ENCODE peak calls at places on chromosomes 4 and X, in four cellular contexts. L is HepG2, E is GM12878, Y is K562. B is an unnamed sample.

GRCh38 chrX:17774053-17774452 is 36.8 kb downstream of the SCML1 start:
- DNase-seq in Y (no peak), L (no peak), E (no peak), B (no peak)

GRCh38 chrX:46575586-46575985 is 2.0 kb downstream of the CHST7 start:
- DNase-seq in E (no peak), L (no peak), Y (no peak), B (no peak)

GRCh38 chrX:122866527-122866926 is 317.6 kb upstream of the GRIA3 start:
- DNase-seq in L (no peak), Y (no peak), E (no peak), B (no peak)

GRCh38 chrX:154126101-154126500 is 17.9 kb upstream of the OPN1LW start:
- DNase-seq in Y (no peak), L (no peak), E (no peak), B (no peak)

GRCh38 chr4:176259330-176260090 is 9.5 kb downstream of the ASB5 start:
- DNase-seq in L (no peak), E (no peak), Y (no peak), B (no peak)

GRCh38 chr4:86493460-86493859 is 100.7 kb upstream of the PTPN13 start:
- DNase-seq in L (no peak), Y (no peak), E (no peak), B (no peak)

GRCh38 chr4:187183351-187183750 is 459.7 kb upstream of the FAT1 start:
- DNase-seq in E (no peak), Y (no peak), L (no peak), B (no peak)

GRCh38 chr4:94595013-94595412 is 143.3 kb downstream of the PDLIM5 start:
- DNase-seq in L (no peak), E (no peak), Y (no peak), B (no peak)

GRCh38 chrX:131724292-131724691 is 180.4 kb downstream of the OR13H1 start:
- DNase-seq in E (no peak), Y (no peak), L (no peak), B (no peak)

GRCh38 chr4:3424522-3425095 is 17.2 kb upstream of the HGFAC start:
- DNase-seq in Y (no peak), E (no peak), L (no peak), B (no peak)

GRCh38 chr4:3422808-3423297 is 18.9 kb upstream of the HGFAC start:
- DNase-seq in L (no peak), E (no peak), Y (no peak), B (no peak)

GRCh38 chr4:3422241-3422801 is 19.4 kb upstream of the HGFAC start:
- DNase-seq in Y (no peak), L (no peak), E (no peak), B (no peak)

GRCh38 chr4:3423952-3424351 is 17.8 kb upstream of the HGFAC start:
- DNase-seq in Y (no peak), E (no peak), L (no peak), B (no peak)

GRCh38 chr4:3423406-3423805 is 18.4 kb upstream of the HGFAC start:
- DNase-seq in Y (no peak), L (no peak), E (no peak), B (no peak)
- TF ChIP-seq TARDBP in Y (no peak), L (no peak), E (no peak), B (no peak)

GRCh38 chr4:161555689-161556660 is 607.8 kb downstream of the FSTL5 start:
- DNase-seq in Y (no peak), L (no peak), E (peak), B (no peak)
- TF ChIP-seq TARDBP in Y (no peak), L (no peak), E (no peak), B (no peak)

GRCh38 chrX:56557376-56557929 is 6.0 kb upstream of the UBQLN2 start:
- DNase-seq in Y (no peak), E (no peak), L (no peak), B (no peak)
- TF ChIP-seq TARDBP in Y (no peak), E (no peak), L (no peak), B (no peak)

DNA sequence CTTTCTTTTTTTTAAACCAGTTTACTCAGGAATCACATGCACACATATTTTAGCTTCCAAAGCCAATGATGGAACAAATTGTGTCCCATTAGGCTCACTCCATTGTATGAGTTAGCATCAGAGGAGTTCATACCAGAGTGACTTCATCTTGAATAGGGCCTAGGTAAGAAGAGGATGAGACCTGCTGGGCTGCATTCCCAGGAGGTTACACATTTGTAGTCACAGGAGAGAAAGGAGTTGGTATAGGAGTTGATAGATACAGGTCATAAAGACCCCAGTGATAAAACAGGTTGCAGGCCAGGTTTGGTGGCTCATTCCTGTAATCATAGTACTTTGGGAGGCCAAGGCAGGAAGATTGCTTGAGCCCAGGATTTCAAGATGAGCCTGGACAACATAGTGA is 9.3 kb downstream of the PDGFRA start:
- DNase-seq in L (no peak), Y (no peak), E (no peak), B (no peak)
- TF ChIP-seq TARDBP in L (no peak), Y (no peak), E (no peak), B (no peak)